ENCODE peak calls at places on chromosomes 12 and 14, in ten cellular contexts. C is mucosa of descending colon, E is OCI-LY7, O is nephron progenitor cell, L is AG10803, U is tibial nerve, Z is tibial artery, A is GM20000, D is cardiac fibroblast, F is choroid plexus epithelial cell. R is an unnamed sample.

GRCh38 chr14:49052516-49052915 is 533.7 kb downstream of the RPS29 start:
- DNase-seq in C (no peak), E (no peak), O (no peak), L (peak), U (no peak), Z (no peak), A (no peak), D (no peak), F (no peak), R (no peak)

GRCh38 chr12:95473440-95473946 is 459 bp upstream of the METAP2 start:
- DNase-seq in C (peak), E (peak), O (peak), L (peak), U (peak), Z (peak), A (peak), D (peak), F (no peak), R (peak)

GRCh38 chr14:73237219-73237785 is at the start of gene PAPLN:
- DNase-seq in C (peak), E (no peak), O (no peak), L (no peak), U (peak), Z (peak), A (peak), D (peak), F (peak), R (peak)

GRCh38 chr12:110183386-110183785 is 59.2 kb downstream of the IFT81 start:
- DNase-seq in C (no peak), E (no peak), O (no peak), L (no peak), U (no peak), Z (no peak), A (no peak), D (no peak), F (no peak), R (no peak)

GRCh38 chr12:53219116-53219955 is 12.3 kb upstream of the ITGB7 start:
- DNase-seq in C (peak), E (no peak), O (no peak), L (peak), U (no peak), Z (no peak), A (peak), D (peak), F (peak), R (peak)

GRCh38 chr12:24997496-24997895 is 48.6 kb upstream of the BCAT1 start:
- DNase-seq in C (no peak), E (no peak), O (no peak), L (no peak), U (no peak), Z (no peak), A (no peak), D (no peak), F (no peak), R (no peak)

GRCh38 chr12:7241404-7242005 is 52.0 kb downstream of the PEX5 start:
- DNase-seq in C (no peak), E (no peak), O (no peak), L (peak), U (no peak), Z (no peak), A (no peak), D (peak), F (peak), R (no peak)

GRCh38 chr12:47910486-47910885 is 5.7 kb upstream of the VDR start:
- DNase-seq in C (no peak), E (no peak), O (no peak), L (peak), U (no peak), Z (no peak), A (no peak), D (peak), F (peak), R (no peak)

GRCh38 chr14:46245281-46245680 is 406.3 kb downstream of the RPL10L start:
- DNase-seq in C (no peak), E (no peak), O (no peak), L (no peak), U (no peak), Z (no peak), A (no peak), D (no peak), F (no peak), R (no peak)

GRCh38 chr14:74514471-74514932 is 20.9 kb downstream of the ISCA2 start:
- DNase-seq in C (peak), E (no peak), O (no peak), L (peak), U (no peak), Z (peak), A (peak), D (peak), F (peak), R (no peak)

GRCh38 chr14:35366521-35366976 is 38.0 kb downstream of the NFKBIA start:
- DNase-seq in C (no peak), E (no peak), O (no peak), L (no peak), U (no peak), Z (no peak), A (no peak), D (no peak), F (no peak), R (no peak)

GRCh38 chr14:92122761-92123160 is 992 bp downstream of the CPSF2 start:
- DNase-seq in C (no peak), E (no peak), O (no peak), L (no peak), U (no peak), Z (no peak), A (no peak), D (peak), F (peak), R (no peak)

GRCh38 chr12:77995436-77996167 is 164.9 kb downstream of the NAV3 start:
- DNase-seq in C (no peak), E (no peak), O (no peak), L (peak), U (no peak), Z (no peak), A (peak), D (peak), F (peak), R (peak)

GRCh38 chr12:4214912-4215861 is 58.4 kb upstream of the CCND2 start:
- DNase-seq in C (peak), E (no peak), O (no peak), L (no peak), U (peak), Z (peak), A (peak), D (no peak), F (peak), R (peak)

GRCh38 chr12:11651785-11652184 is 2.3 kb downstream of the ETV6 start:
- DNase-seq in C (no peak), E (peak), O (no peak), L (peak), U (no peak), Z (no peak), A (no peak), D (peak), F (peak), R (no peak)

GRCh38 chr12:109707470-109707821 is 6.2 kb upstream of the FAM222A start:
- DNase-seq in C (no peak), E (no peak), O (no peak), L (no peak), U (no peak), Z (no peak), A (no peak), D (no peak), F (no peak), R (no peak)

GRCh38 chr12:72236071-72236705 is 36.0 kb upstream of the TRHDE start:
- DNase-seq in C (no peak), E (no peak), O (no peak), L (peak), U (no peak), Z (no peak), A (no peak), D (peak), F (peak), R (no peak)

GRCh38 chr14:68684466-68685418 is 108.1 kb downstream of the ZFP36L1 start:
- DNase-seq in C (no peak), E (no peak), O (no peak), L (no peak), U (no peak), Z (no peak), A (no peak), D (no peak), F (no peak), R (no peak)

GRCh38 chr12:128715485-128715884 is 108.3 kb downstream of the SLC15A4 start:
- DNase-seq in C (no peak), E (no peak), O (no peak), L (no peak), U (no peak), Z (no peak), A (no peak), D (no peak), F (no peak), R (no peak)

GRCh38 chr12:71958056-71958455 is 19.4 kb downstream of the TPH2 start:
- DNase-seq in C (no peak), E (no peak), O (no peak), L (peak), U (no peak), Z (no peak), A (no peak), D (peak), F (peak), R (no peak)

GRCh38 chr12:64730585-64730964 is 28.6 kb downstream of the GNS start:
- DNase-seq in C (no peak), E (no peak), O (no peak), L (no peak), U (no peak), Z (no peak), A (no peak), D (no peak), F (no peak), R (no peak)

GRCh38 chr14:74213907-74214803 is 25.1 kb upstream of the VSX2 start:
- DNase-seq in C (no peak), E (no peak), O (no peak), L (no peak), U (no peak), Z (no peak), A (no peak), D (no peak), F (no peak), R (no peak)

DNA sequence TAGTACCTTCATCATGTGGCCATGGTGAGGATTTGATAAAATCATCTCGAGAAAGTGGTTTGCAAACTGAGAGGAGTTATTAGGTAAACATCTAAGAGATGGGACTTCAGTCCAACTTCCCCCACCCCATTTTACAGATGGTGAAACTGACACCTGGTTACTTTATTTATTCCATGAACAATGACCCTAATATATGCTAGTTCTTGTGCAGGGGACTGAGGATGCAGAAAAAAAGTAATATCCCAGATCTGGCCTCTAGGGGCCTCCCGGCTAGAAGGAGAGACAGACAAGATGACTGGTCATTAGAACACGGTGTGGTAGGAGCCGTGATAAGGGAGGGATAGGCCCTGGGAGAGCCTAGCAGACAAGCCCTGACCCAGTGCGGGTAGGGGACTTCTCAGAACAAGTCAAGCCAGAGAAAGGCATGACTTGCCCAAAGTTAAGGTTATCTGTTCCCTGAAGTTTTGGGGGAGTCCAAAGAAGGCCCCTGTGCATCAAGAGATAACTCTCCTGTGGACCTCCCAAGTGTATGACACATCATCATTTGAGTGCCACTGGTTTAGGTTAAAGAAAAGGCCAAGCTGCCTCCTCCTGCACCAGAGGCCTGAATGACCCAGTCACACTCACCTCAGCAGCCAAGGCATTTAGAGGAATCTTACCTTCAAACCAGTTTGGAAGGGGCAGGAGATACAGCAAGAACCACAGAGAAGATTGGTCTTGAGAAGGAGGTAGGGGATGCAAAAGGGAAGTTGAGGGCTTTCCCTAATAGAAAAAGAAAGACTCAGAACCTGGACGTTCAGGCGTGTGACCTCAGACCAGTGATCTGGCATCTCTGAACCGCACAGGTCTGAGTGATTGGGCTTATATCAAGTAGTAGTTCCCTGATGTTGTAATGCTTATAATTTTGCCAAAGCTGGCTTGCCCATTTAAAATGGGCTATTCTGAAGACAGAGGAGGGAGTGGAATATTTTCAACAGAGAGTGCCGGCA is 1.6 kb downstream of the CMKLR1 start:
- DNase-seq in C (no peak), E (peak), O (no peak), L (peak), U (no peak), Z (peak), A (peak), D (peak), F (peak), R (peak)
- TF ChIP-seq CTCF in C (no peak), E (peak), O (peak), L (peak), U (peak), Z (peak), A (peak), D (no peak), F (peak), R (peak)

GRCh38 chr14:100417466-100417865 is 94.3 kb downstream of the SLC25A47 start:
- DNase-seq in C (peak), E (no peak), O (peak), L (peak), U (no peak), Z (no peak), A (no peak), D (peak), F (peak), R (no peak)

GRCh38 chr14:100422556-100423420 is 99.6 kb downstream of the SLC25A47 start:
- DNase-seq in C (no peak), E (no peak), O (no peak), L (peak), U (no peak), Z (no peak), A (no peak), D (no peak), F (peak), R (no peak)

GRCh38 chr14:100416921-100417451 is 93.8 kb downstream of the SLC25A47 start:
- DNase-seq in C (peak), E (no peak), O (no peak), L (peak), U (no peak), Z (no peak), A (no peak), D (peak), F (peak), R (no peak)

GRCh38 chr14:100421756-100422470 is 98.8 kb downstream of the SLC25A47 start:
- DNase-seq in C (no peak), E (no peak), O (no peak), L (no peak), U (no peak), Z (no peak), A (no peak), D (no peak), F (no peak), R (no peak)

DNA sequence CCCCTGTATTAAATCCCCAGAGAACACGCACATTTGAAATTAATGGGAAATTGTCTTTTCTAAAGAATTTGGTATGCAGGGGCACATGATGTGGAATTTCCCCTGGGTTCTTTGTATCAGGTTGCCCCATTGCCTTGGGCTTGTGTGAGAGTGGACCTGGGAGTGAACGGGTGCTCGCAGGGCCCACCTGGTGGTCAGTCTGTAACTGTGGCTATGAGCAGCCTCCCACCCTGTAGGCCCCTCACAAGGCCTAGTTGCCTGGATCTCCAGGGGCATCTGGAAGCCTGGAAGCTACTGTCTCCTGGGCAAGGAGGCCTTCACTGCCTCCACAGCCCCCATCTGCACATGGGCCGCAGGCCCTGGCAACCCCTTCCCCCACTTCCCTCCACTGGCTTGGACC is 96.7 kb downstream of the SLC25A47 start:
- DNase-seq in C (no peak), E (no peak), O (peak), L (no peak), U (no peak), Z (no peak), A (no peak), D (no peak), F (no peak), R (no peak)
- TF ChIP-seq CTCF in C (no peak), E (no peak), O (peak), L (no peak), U (no peak), Z (no peak), A (no peak), D (no peak), F (peak), R (no peak)

GRCh38 chr12:88578821-88579518 is 1.3 kb downstream of the KITLG start:
- DNase-seq in C (peak), E (no peak), O (peak), L (no peak), U (no peak), Z (peak), A (no peak), D (peak), F (peak), R (no peak)

GRCh38 chr12:88578274-88578673 is 2.0 kb downstream of the KITLG start:
- DNase-seq in C (no peak), E (no peak), O (peak), L (no peak), U (no peak), Z (no peak), A (no peak), D (peak), F (peak), R (no peak)

GRCh38 chr12:88579572-88579940 is 715 bp downstream of the KITLG start:
- DNase-seq in C (peak), E (no peak), O (peak), L (no peak), U (peak), Z (peak), A (peak), D (no peak), F (peak), R (peak)

GRCh38 chr12:88575361-88575959 is 4.8 kb downstream of the KITLG start:
- DNase-seq in C (no peak), E (no peak), O (no peak), L (no peak), U (no peak), Z (no peak), A (no peak), D (peak), F (peak), R (no peak)

GRCh38 chr12:88577537-88577936 is 2.7 kb downstream of the KITLG start:
- DNase-seq in C (no peak), E (no peak), O (no peak), L (peak), U (no peak), Z (no peak), A (no peak), D (peak), F (peak), R (no peak)
- TF ChIP-seq CTCF in C (no peak), E (peak), O (peak), L (peak), U (peak), Z (no peak), A (no peak), D (peak), F (peak), R (no peak)

GRCh38 chr14:59018460-59018859 is 170.0 kb upstream of the DAAM1 start:
- DNase-seq in C (no peak), E (no peak), O (no peak), L (no peak), U (no peak), Z (no peak), A (no peak), D (no peak), F (no peak), R (no peak)

GRCh38 chr14:59017285-59017965 is 171.0 kb upstream of the DAAM1 start:
- DNase-seq in C (no peak), E (no peak), O (no peak), L (no peak), U (no peak), Z (no peak), A (no peak), D (no peak), F (no peak), R (no peak)

GRCh38 chr14:59022144-59022543 is 166.3 kb upstream of the DAAM1 start:
- DNase-seq in C (no peak), E (peak), O (no peak), L (no peak), U (no peak), Z (no peak), A (no peak), D (peak), F (no peak), R (no peak)

GRCh38 chr14:59020382-59020781 is 168.1 kb upstream of the DAAM1 start:
- DNase-seq in C (no peak), E (peak), O (no peak), L (peak), U (no peak), Z (no peak), A (no peak), D (peak), F (peak), R (no peak)

GRCh38 chr14:59018978-59019377 is 169.5 kb upstream of the DAAM1 start:
- DNase-seq in C (no peak), E (no peak), O (no peak), L (no peak), U (no peak), Z (no peak), A (no peak), D (no peak), F (peak), R (no peak)
- TF ChIP-seq CTCF in C (no peak), E (peak), O (peak), L (peak), U (no peak), Z (no peak), A (peak), D (peak), F (peak), R (no peak)

GRCh38 chr12:130460611-130461478 is 123.2 kb downstream of the PIWIL1 start:
- DNase-seq in C (no peak), E (no peak), O (no peak), L (no peak), U (no peak), Z (no peak), A (no peak), D (no peak), F (no peak), R (no peak)
- TF ChIP-seq CTCF in C (no peak), E (no peak), O (no peak), L (no peak), U (no peak), Z (no peak), A (no peak), D (no peak), F (no peak), R (no peak)

DNA sequence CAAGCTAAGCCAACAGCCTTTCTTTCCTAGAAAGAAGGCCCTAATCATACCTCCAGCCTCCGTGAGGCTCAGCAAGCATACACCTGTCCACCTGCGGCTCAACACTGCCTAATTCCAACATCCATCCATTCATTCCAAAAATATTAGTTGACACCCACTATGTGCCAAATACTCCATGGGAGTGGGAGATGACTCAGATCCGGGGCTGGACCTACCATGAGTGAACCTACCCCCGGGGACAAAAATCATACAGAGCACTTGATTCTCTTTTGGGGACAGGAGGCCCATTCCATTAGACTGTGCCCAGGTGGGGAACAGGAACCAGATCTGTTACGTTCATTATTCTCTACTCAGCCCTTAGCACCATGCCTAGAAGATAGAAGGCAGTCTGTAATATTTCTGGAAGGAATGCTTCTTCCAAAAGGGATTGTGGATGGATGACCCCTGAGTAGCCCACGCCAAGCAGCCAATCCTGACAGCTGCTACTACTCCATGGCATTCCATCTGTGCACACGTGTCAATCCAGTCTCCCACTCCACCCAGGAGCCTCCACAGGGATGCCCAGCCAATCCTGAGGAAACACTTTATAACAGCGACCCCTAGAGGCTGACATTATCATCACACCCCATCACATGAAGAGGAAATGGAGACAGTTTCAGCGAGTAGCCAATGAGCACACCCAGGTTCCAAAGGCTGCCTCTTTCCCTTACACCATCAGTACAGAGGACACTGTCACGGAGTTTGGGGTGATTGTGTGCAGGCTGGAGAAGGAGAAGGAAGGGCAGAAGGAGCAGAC is 170.7 kb downstream of the ESRRB start:
- DNase-seq in C (no peak), E (peak), O (peak), L (no peak), U (no peak), Z (no peak), A (peak), D (no peak), F (no peak), R (peak)
- TF ChIP-seq CTCF in C (no peak), E (peak), O (peak), L (peak), U (no peak), Z (no peak), A (peak), D (peak), F (peak), R (peak)

GRCh38 chr14:105532735-105533141 is 6.4 kb downstream of the TMEM121 start:
- DNase-seq in C (no peak), E (peak), O (peak), L (peak), U (no peak), Z (no peak), A (peak), D (peak), F (peak), R (peak)
- TF ChIP-seq CTCF in C (no peak), E (peak), O (peak), L (peak), U (peak), Z (no peak), A (peak), D (peak), F (peak), R (peak)

R was measured in GM13976.